ENCODE peak calls at places on chromosome 1, in five cellular contexts. L, Q, N, R and M are unnamed samples.

GRCh38 chr1:116178837-116179236 is 67.6 kb downstream of the MAB21L3 start:
- DNase-seq in L (no peak), Q (no peak), N (no peak), R (no peak), M (no peak)

GRCh38 chr1:49435291-49435690 is 588.5 kb downstream of the AGBL4 start:
- DNase-seq in L (no peak), Q (no peak), N (no peak), R (peak), M (no peak)

GRCh38 chr1:86687595-86687994 is 16.8 kb upstream of the SH3GLB1 start:
- DNase-seq in L (no peak), Q (peak), N (no peak), R (no peak), M (no peak)

GRCh38 chr1:156076609-156077429 is 5.4 kb downstream of the MEX3A start:
- DNase-seq in L (peak), Q (no peak), N (no peak), R (peak), M (no peak)

GRCh38 chr1:12229386-12229834 is 420 bp upstream of the VPS13D start:
- DNase-seq in L (no peak), Q (no peak), N (no peak), R (no peak), M (no peak)

GRCh38 chr1:59670662-59671061 is 144.1 kb upstream of the HOOK1 start:
- DNase-seq in L (no peak), Q (no peak), N (no peak), R (peak), M (no peak)

GRCh38 chr1:172269084-172269483 is 151.4 kb upstream of the C1orf105 start:
- DNase-seq in L (no peak), Q (no peak), N (no peak), R (no peak), M (no peak)

GRCh38 chr1:35656148-35656862 is 15.0 kb upstream of the PSMB2 start:
- DNase-seq in L (no peak), Q (no peak), N (no peak), R (no peak), M (no peak)

GRCh38 chr1:30189818-30190480 is 533.4 kb downstream of the MATN1 start:
- DNase-seq in L (no peak), Q (no peak), N (no peak), R (no peak), M (no peak)

GRCh38 chr1:227607336-227607898 is 44.1 kb downstream of the ZNF678 start:
- DNase-seq in L (no peak), Q (no peak), N (no peak), R (no peak), M (no peak)

GRCh38 chr1:43588592-43588991 is 57.9 kb downstream of the PTPRF start:
- DNase-seq in L (no peak), Q (no peak), N (no peak), R (no peak), M (no peak)

GRCh38 chr1:61711969-61712368 is 13.0 kb downstream of the TM2D1 start:
- DNase-seq in L (no peak), Q (no peak), N (no peak), R (no peak), M (no peak)

GRCh38 chr1:184028854-184029623 is 8.5 kb downstream of the COLGALT2 start:
- DNase-seq in L (no peak), Q (no peak), N (no peak), R (no peak), M (no peak)

GRCh38 chr1:91885331-91885715 is 628 bp downstream of the TGFBR3 start:
- DNase-seq in L (peak), Q (no peak), N (peak), R (no peak), M (no peak)

GRCh38 chr1:203166192-203166940 is 9.3 kb downstream of the MYBPH start:
- DNase-seq in L (peak), Q (no peak), N (no peak), R (no peak), M (no peak)

GRCh38 chr1:51736702-51737101 is 119.8 kb downstream of the OSBPL9 start:
- DNase-seq in L (no peak), Q (peak), N (no peak), R (peak), M (no peak)

GRCh38 chr1:1374068-1374860 is 743 bp downstream of the AURKAIP1 start:
- DNase-seq in L (no peak), Q (no peak), N (no peak), R (no peak), M (no peak)

GRCh38 chr1:54356680-54357147 is 49.5 kb downstream of the SSBP3 start:
- DNase-seq in L (no peak), Q (no peak), N (no peak), R (no peak), M (no peak)

GRCh38 chr1:65114312-65114711 is 33.7 kb upstream of the AK4 start:
- DNase-seq in L (no peak), Q (no peak), N (no peak), R (peak), M (no peak)

GRCh38 chr1:29264773-29265389 is 28.6 kb downstream of the PTPRU start:
- DNase-seq in L (no peak), Q (no peak), N (no peak), R (peak), M (no peak)